ENCODE peak calls at places on chromosomes 16 and 17, in six cellular contexts. V is neural progenitor cell, A is neuronal stem cell, G is MM.1S, N is mucosa of descending colon, T is IMR-90. X is an unnamed sample. For H3K9me3, the result is how much of the 10 kb centered on the place peaks cover.

GRCh38 chr17:31158741-31159377 is 64.1 kb downstream of the NF1 start:
- DNase-seq in V (no peak), A (no peak), G (peak), N (no peak), T (peak), X (no peak)

GRCh38 chr16:46853713-46854443 is 22.9 kb upstream of the C16orf87 start:
- DNase-seq in V (peak), A (peak), G (peak), N (peak), T (peak), X (no peak)

GRCh38 chr17:77235370-77236080 is 94.8 kb downstream of the SEC14L1 start:
- DNase-seq in V (no peak), A (no peak), G (peak), N (peak), T (peak), X (no peak)

GRCh38 chr17:60395508-60396065 is 3.7 kb upstream of the USP32 start:
- DNase-seq in V (no peak), A (no peak), G (no peak), N (no peak), T (no peak), X (no peak)

GRCh38 chr17:42311240-42312034 is 23.1 kb downstream of the STAT5A start:
- DNase-seq in V (peak), A (no peak), G (no peak), N (peak), T (peak), X (peak)

GRCh38 chr17:34542700-34543336 is 36.6 kb upstream of the TMEM132E start:
- DNase-seq in V (peak), A (peak), G (no peak), N (peak), T (no peak), X (peak)

GRCh38 chr17:63947711-63948330 is 15.7 kb upstream of the CD79B start:
- DNase-seq in V (no peak), A (no peak), G (no peak), N (no peak), T (no peak), X (no peak)

GRCh38 chr17:75514299-75515228 is 773 bp downstream of the CASKIN2 start:
- DNase-seq in V (peak), A (peak), G (no peak), N (peak), T (peak), X (no peak)

GRCh38 chr17:79003661-79004411 is 5.7 kb downstream of the CANT1 start:
- DNase-seq in V (peak), A (no peak), G (no peak), N (no peak), T (no peak), X (no peak)

GRCh38 chr17:77501101-77501566 is 360.4 kb downstream of the SEC14L1 start:
- DNase-seq in V (peak), A (no peak), G (peak), N (no peak), T (no peak), X (no peak)

GRCh38 chr17:1551741-1552140 is 10.9 kb downstream of the PITPNA start:
- DNase-seq in V (no peak), A (no peak), G (no peak), N (no peak), T (no peak), X (no peak)

GRCh38 chr16:26606381-26607150 is 460.2 kb upstream of the C16orf82 start:
- DNase-seq in V (no peak), A (no peak), G (no peak), N (no peak), T (no peak), X (no peak)

GRCh38 chr16:11224894-11225676 is 30.9 kb downstream of the SOCS1 start:
- DNase-seq in V (no peak), A (no peak), G (peak), N (peak), T (peak), X (peak)

GRCh38 chr16:27401768-27402568 is at the start of gene IL21R:
- DNase-seq in V (peak), A (no peak), G (peak), N (peak), T (peak), X (peak)

GRCh38 chr16:59330030-59330670 is 596.0 kb upstream of the GOT2 start:
- DNase-seq in V (peak), A (peak), G (no peak), N (no peak), T (peak), X (no peak)

GRCh38 chr16:88961031-88961430 is 16.0 kb downstream of the CBFA2T3 start:
- DNase-seq in V (no peak), A (no peak), G (no peak), N (no peak), T (no peak), X (no peak)

GRCh38 chr17:28747801-28748750 is 4.3 kb downstream of the TRAF4 start:
- DNase-seq in V (no peak), A (no peak), G (no peak), N (no peak), T (no peak), X (no peak)

GRCh38 chr17:79607941-79608728 is 2.7 kb downstream of the RBFOX3 start:
- DNase-seq in V (peak), A (peak), G (no peak), N (no peak), T (no peak), X (peak)

GRCh38 chr17:42325026-42325425 is 36.7 kb downstream of the STAT5A start:
- DNase-seq in V (no peak), A (no peak), G (no peak), N (no peak), T (peak), X (no peak)

GRCh38 chr17:77881545-77881944 is 77.0 kb upstream of the TNRC6C start:
- DNase-seq in V (no peak), A (no peak), G (peak), N (peak), T (peak), X (peak)

GRCh38 chr16:11052080-11052808 is 107.9 kb downstream of the CLEC16A start:
- DNase-seq in V (no peak), A (no peak), G (no peak), N (no peak), T (no peak), X (no peak)

GRCh38 chr17:19354748-19355147 is 7.8 kb downstream of the B9D1 start:
- DNase-seq in V (no peak), A (no peak), G (no peak), N (no peak), T (no peak), X (no peak)

GRCh38 chr16:2520784-2521577 is 810 bp downstream of the AMDHD2 start:
- DNase-seq in V (peak), A (no peak), G (peak), N (no peak), T (no peak), X (peak)

GRCh38 chr17:29141484-29141835 is 38.7 kb downstream of the MYO18A start:
- DNase-seq in V (no peak), A (no peak), G (no peak), N (no peak), T (no peak), X (no peak)

GRCh38 chr17:44523672-44523972 is 20.4 kb upstream of the GPATCH8 start:
- DNase-seq in V (no peak), A (no peak), G (no peak), N (no peak), T (no peak), X (no peak)

GRCh38 chr17:2192367-2193028 is 111.1 kb downstream of the SMG6 start:
- DNase-seq in V (no peak), A (no peak), G (no peak), N (peak), T (peak), X (peak)

GRCh38 chr16:81366316-81366932 is 51.7 kb downstream of the GAN start:
- DNase-seq in V (peak), A (peak), G (peak), N (peak), T (peak), X (no peak)

DNA sequence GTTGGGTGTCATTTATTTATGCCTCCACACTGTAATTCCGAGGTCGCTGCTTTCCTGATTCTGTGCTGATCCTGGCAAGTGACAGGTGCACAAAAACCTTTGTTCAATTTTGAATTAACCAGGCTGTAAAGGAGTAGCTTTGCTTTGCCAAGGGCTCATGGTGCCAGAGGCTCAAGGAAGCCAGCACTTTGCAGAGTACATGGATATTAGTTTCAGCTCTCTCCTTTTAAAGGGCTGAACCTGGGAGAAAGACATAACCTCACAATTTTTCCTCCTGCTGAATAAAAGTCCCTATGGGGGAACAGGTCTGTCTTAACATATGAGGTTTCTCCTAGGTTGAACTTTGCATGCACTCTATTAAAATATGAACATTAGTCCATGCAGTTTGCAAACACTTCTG is 227.6 kb upstream of the WSB1 start:
- DNase-seq in V (no peak), A (no peak), G (no peak), N (no peak), T (no peak), X (no peak)
- H3K9me3 ChIP-seq in V (half or more), A (under half), G (under half), N (under half), T (under half), X (under half)

DNA sequence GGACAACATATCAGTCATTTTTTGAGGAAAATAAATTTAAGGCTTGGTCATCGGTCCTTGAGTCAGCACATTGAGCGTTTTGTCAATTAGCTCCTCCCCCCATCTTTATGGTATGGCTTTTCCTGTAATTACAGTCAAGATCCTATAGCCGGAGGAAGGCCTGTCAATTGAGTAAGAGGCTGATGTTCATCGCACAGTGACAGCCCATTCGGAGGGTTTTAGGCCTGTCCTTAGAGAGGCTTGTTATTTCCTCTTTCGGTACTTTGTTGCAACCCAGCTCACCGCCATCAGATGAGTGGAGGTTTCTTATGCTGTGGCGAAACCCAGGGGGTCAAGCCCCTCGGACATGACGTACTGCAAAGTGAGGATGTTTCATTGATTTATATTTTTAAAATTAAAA is 395.2 kb downstream of the WWOX start:
- DNase-seq in V (no peak), A (no peak), G (no peak), N (no peak), T (no peak), X (no peak)
- H3K9me3 ChIP-seq in V (under half), A (under half), G (under half), N (under half), T (under half), X (under half)

DNA sequence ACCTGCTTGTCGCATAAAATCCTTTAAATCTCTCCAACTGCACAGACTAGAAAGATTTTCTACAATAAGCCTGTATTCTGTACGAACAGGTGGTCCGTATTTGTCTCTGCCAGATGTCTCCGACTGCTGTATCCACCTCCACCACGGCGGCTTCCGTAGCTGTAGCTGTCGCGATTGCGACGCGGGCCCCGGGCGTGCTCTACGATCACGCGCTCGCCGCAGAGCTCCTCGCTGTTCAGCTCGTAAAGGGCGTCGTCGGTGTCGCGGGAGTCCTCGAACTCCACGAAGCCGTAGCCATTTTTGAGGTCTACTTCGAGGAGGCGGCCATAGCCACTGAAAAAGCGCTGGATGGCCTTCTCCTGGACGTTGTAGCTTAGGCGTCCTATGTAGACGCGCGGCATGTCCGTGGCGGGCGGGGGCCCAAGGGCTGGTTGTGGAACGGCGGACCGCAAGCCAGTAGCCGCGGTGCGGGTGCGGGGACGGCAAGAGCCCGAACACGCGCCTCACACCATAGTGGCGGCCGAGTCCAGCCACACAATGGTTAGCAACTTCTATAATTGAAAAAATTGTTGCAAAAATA is 36.1 kb downstream of the ZNF624 start:
- DNase-seq in V (no peak), A (no peak), G (no peak), N (no peak), T (no peak), X (no peak)
- H3K9me3 ChIP-seq in V (under half), A (under half), G (under half), N (half or more), T (under half), X (under half)

GRCh38 chr16:31916056-31916488 is 42.5 kb downstream of the ZNF267 start:
- DNase-seq in V (no peak), A (no peak), G (no peak), N (no peak), T (no peak), X (no peak)

GRCh38 chr16:31920373-31920772 is 46.8 kb downstream of the ZNF267 start:
- DNase-seq in V (no peak), A (no peak), G (no peak), N (no peak), T (no peak), X (no peak)
- H3K9me3 ChIP-seq in V (under half), A (under half), G (under half), N (half or more), T (under half), X (under half)

GRCh38 chr16:84913315-84913714 is 93.5 kb downstream of the CRISPLD2 start:
- DNase-seq in V (no peak), A (no peak), G (no peak), N (no peak), T (no peak), X (no peak)
- H3K9me3 ChIP-seq in V (under half), A (under half), G (under half), N (under half), T (under half), X (under half)

DNA sequence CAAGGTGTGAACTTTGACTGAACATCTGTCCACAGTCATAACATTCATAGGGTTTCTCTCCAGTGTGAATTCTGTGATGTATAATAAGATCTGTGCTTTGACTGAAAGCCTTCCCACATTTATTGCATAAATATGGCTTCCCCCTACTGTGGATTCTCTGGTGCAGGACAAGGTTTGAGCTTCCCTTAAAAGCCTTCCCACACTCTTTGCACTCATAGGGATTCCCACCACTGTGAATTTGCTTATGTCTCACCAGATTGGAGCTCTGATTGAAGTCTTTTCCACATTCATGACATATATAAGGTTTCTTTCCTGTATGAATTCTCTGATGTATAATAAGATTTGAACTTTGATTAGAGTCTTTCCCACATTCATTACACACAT is 8.3 kb downstream of the ZNF594 start:
- DNase-seq in V (no peak), A (no peak), G (no peak), N (no peak), T (no peak), X (no peak)
- H3K9me3 ChIP-seq in V (half or more), A (half or more), G (under half), N (half or more), T (half or more), X (half or more)

DNA sequence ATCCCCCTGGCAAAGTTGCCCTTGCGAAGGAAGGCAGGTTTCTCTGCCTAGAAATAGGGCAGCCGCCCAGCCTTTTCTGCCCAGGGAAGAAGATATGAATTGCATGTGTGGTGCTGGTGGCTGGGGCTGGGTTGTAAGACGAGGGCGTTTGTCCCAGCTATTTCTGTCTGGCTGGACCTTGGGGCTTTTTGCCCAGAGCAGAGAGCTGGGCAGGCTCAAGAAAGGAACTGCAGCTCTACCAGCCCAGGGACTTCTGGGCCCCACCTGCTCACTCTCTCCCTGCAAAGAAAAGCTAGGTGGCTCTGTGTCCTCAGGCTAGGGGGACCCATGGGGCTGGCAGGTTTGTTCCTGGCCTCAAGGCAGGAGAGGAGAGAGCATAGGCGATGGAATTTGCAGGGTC is 586 bp downstream of the CACNG1 start:
- DNase-seq in V (no peak), A (no peak), G (no peak), N (no peak), T (no peak), X (no peak)
- H3K9me3 ChIP-seq in V (under half), A (under half), G (under half), N (under half), T (under half), X (under half)

DNA sequence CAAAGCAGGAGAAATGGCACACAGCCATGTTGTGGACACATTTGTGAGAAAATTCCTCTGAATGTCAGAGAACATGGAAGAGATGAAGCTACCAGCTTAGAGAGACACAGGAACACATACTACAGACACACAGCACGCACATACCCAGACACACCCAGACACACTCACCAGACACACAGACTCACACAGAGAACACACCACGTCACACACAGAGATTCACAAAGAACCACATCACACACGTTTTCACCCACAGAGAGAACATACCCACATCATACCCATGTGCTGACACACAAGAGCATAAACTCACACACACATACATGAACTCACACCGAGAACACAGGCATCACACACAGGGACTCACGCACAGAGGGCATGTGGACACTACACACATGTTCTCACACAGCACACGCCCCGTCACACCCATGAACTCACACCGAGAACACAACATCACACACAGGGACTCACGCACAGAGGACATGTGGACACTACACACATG is 124.9 kb downstream of the METRNL start:
- DNase-seq in V (no peak), A (no peak), G (no peak), N (no peak), T (no peak), X (no peak)
- H3K9me3 ChIP-seq in V (under half), A (under half), G (under half), N (under half), T (under half), X (under half)

GRCh38 chr16:35752773-35753558 is 2293.6 kb downstream of the TP53TG3F start:
- DNase-seq in V (no peak), A (no peak), G (no peak), N (no peak), T (no peak), X (no peak)
- H3K9me3 ChIP-seq in V (under half), A (half or more), G (under half), N (half or more), T (half or more), X (half or more)

DNA sequence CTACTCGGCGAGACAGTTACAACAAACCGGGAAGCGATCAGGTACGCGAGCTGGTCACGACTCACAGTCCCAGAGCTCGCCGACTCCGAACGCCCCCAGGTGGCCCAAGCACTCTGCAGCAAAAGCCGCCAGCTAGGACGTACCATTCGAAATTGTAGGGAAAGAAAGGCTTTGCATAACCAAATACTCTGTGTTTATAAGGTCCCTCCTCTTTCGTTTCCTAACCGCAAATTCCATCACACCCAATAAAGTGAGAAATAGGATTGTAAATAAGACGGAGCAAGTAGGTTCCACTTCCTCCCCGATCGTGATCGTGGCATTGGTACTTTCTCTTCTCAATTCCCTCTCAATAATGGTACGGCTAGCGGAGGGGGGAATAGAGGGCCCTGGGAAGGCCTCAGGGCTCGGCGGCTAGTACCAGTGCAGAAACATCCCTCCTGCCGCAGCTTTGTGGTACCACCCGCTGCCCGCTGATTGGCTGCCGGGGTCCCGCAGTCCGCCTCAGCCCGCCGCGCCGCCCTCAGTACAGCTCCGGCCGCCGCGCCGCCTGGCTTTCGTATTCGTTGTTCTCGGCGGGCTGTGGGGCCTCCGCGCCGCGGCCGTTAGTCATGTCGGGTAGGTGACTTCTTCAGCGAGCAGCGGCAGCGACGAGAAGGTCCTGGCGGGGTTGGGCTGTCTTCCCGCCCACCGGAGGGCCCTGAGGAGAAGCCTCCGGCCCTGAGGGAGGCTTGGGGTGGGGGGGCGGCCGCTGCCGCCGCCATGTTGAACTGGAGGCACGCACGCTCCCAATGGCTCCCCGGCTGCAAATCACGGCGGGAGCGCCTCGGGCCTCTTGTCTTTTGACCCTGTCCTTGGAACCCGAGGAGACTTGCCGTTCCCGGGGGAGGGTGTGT is at the start of gene TAF15:
- DNase-seq in V (peak), A (peak), G (peak), N (peak), T (peak), X (peak)
- H3K9me3 ChIP-seq in V (under half), A (under half), G (under half), N (under half), T (under half), X (under half)